ENCODE peak calls at places on chromosome 20, in six cellular contexts. One of them, this sample, is unnamed.

GRCh38 chr20:11274137-11274536 is 600.3 kb upstream of the JAG1 start:
- DNase-seq in endothelial cell of umbilical vein: peak
- DNase-seq in kidney: no peak
- DNase-seq in brain microvascular endothelial cell: peak
- DNase-seq in astrocyte of the spinal cord: peak
- DNase-seq in GM12865: peak
- DNase-seq in this sample: peak

GRCh38 chr20:32201296-32201976 is 6.1 kb downstream of the PLAGL2 start:
- DNase-seq in brain microvascular endothelial cell: no peak
- DNase-seq in endothelial cell of umbilical vein: no peak
- DNase-seq in astrocyte of the spinal cord: no peak
- DNase-seq in GM12865: no peak
- DNase-seq in kidney: no peak
- DNase-seq in this sample: peak

GRCh38 chr20:58308680-58309527 is 611 bp upstream of the RAB22A start:
- DNase-seq in GM12865: peak
- DNase-seq in astrocyte of the spinal cord: peak
- DNase-seq in brain microvascular endothelial cell: peak
- DNase-seq in kidney: peak
- DNase-seq in endothelial cell of umbilical vein: peak
- DNase-seq in this sample: peak

GRCh38 chr20:58547527-58548475 is 32.6 kb upstream of the APCDD1L start:
- DNase-seq in endothelial cell of umbilical vein: peak
- DNase-seq in kidney: no peak
- DNase-seq in brain microvascular endothelial cell: peak
- DNase-seq in GM12865: no peak
- DNase-seq in astrocyte of the spinal cord: peak
- DNase-seq in this sample: peak

GRCh38 chr20:6637160-6637579 is 130.3 kb upstream of the BMP2 start:
- DNase-seq in brain microvascular endothelial cell: no peak
- DNase-seq in endothelial cell of umbilical vein: no peak
- DNase-seq in astrocyte of the spinal cord: no peak
- DNase-seq in GM12865: no peak
- DNase-seq in kidney: no peak
- DNase-seq in this sample: no peak

GRCh38 chr20:43458422-43458924 is 777 bp downstream of the SRSF6 start:
- DNase-seq in kidney: no peak
- DNase-seq in endothelial cell of umbilical vein: peak
- DNase-seq in GM12865: no peak
- DNase-seq in brain microvascular endothelial cell: no peak
- DNase-seq in astrocyte of the spinal cord: no peak
- DNase-seq in this sample: no peak

GRCh38 chr20:10489853-10490627 is 54.9 kb downstream of the SLX4IP start:
- DNase-seq in endothelial cell of umbilical vein: no peak
- DNase-seq in astrocyte of the spinal cord: no peak
- DNase-seq in GM12865: no peak
- DNase-seq in brain microvascular endothelial cell: no peak
- DNase-seq in kidney: no peak
- DNase-seq in this sample: no peak

GRCh38 chr20:14928083-14928482 is 590.7 kb upstream of the FLRT3 start:
- DNase-seq in astrocyte of the spinal cord: no peak
- DNase-seq in endothelial cell of umbilical vein: no peak
- DNase-seq in GM12865: no peak
- DNase-seq in kidney: no peak
- DNase-seq in brain microvascular endothelial cell: no peak
- DNase-seq in this sample: no peak

GRCh38 chr20:38764563-38765355 is 16.5 kb downstream of the ACTR5 start:
- DNase-seq in astrocyte of the spinal cord: peak
- DNase-seq in brain microvascular endothelial cell: peak
- DNase-seq in GM12865: no peak
- DNase-seq in endothelial cell of umbilical vein: peak
- DNase-seq in kidney: no peak
- DNase-seq in this sample: peak

GRCh38 chr20:38651154-38651553 is 49.5 kb downstream of the ARHGAP40 start:
- DNase-seq in astrocyte of the spinal cord: no peak
- DNase-seq in endothelial cell of umbilical vein: no peak
- DNase-seq in brain microvascular endothelial cell: no peak
- DNase-seq in kidney: no peak
- DNase-seq in GM12865: no peak
- DNase-seq in this sample: no peak

GRCh38 chr20:57794600-57795346 is 85.0 kb upstream of the PMEPA1 start:
- DNase-seq in brain microvascular endothelial cell: no peak
- DNase-seq in astrocyte of the spinal cord: peak
- DNase-seq in endothelial cell of umbilical vein: no peak
- DNase-seq in GM12865: no peak
- DNase-seq in kidney: no peak
- DNase-seq in this sample: no peak

GRCh38 chr20:433300-433975 is 25.3 kb downstream of the RBCK1 start:
- DNase-seq in kidney: no peak
- DNase-seq in astrocyte of the spinal cord: no peak
- DNase-seq in GM12865: peak
- DNase-seq in brain microvascular endothelial cell: no peak
- DNase-seq in endothelial cell of umbilical vein: no peak
- DNase-seq in this sample: peak

GRCh38 chr20:7301807-7302206 is 534.3 kb downstream of the BMP2 start:
- DNase-seq in GM12865: no peak
- DNase-seq in astrocyte of the spinal cord: no peak
- DNase-seq in kidney: no peak
- DNase-seq in endothelial cell of umbilical vein: no peak
- DNase-seq in brain microvascular endothelial cell: no peak
- DNase-seq in this sample: no peak

GRCh38 chr20:4765681-4766080 is 44.0 kb downstream of the PRND start:
- DNase-seq in astrocyte of the spinal cord: no peak
- DNase-seq in endothelial cell of umbilical vein: no peak
- DNase-seq in GM12865: no peak
- DNase-seq in brain microvascular endothelial cell: no peak
- DNase-seq in kidney: no peak
- DNase-seq in this sample: no peak

GRCh38 chr20:38706482-38706881 is 17.8 kb upstream of the SLC32A1 start:
- DNase-seq in kidney: no peak
- DNase-seq in astrocyte of the spinal cord: no peak
- DNase-seq in GM12865: no peak
- DNase-seq in endothelial cell of umbilical vein: no peak
- DNase-seq in brain microvascular endothelial cell: no peak
- DNase-seq in this sample: no peak

GRCh38 chr20:13865156-13865555 is 80.3 kb downstream of the NDUFAF5 start:
- DNase-seq in astrocyte of the spinal cord: no peak
- DNase-seq in kidney: no peak
- DNase-seq in endothelial cell of umbilical vein: no peak
- DNase-seq in GM12865: no peak
- DNase-seq in brain microvascular endothelial cell: no peak
- DNase-seq in this sample: peak

GRCh38 chr20:2299301-2299700 is 3.5 kb downstream of the TGM3 start:
- DNase-seq in GM12865: no peak
- DNase-seq in brain microvascular endothelial cell: no peak
- DNase-seq in kidney: no peak
- DNase-seq in astrocyte of the spinal cord: no peak
- DNase-seq in endothelial cell of umbilical vein: no peak
- DNase-seq in this sample: no peak

GRCh38 chr20:38001173-38001875 is 31.9 kb downstream of the TTI1 start:
- DNase-seq in GM12865: no peak
- DNase-seq in endothelial cell of umbilical vein: peak
- DNase-seq in kidney: no peak
- DNase-seq in brain microvascular endothelial cell: peak
- DNase-seq in astrocyte of the spinal cord: peak
- DNase-seq in this sample: peak

GRCh38 chr20:29299811-29300578 is 1957.5 kb upstream of the DEFB115 start:
- DNase-seq in kidney: no peak
- DNase-seq in brain microvascular endothelial cell: no peak
- DNase-seq in astrocyte of the spinal cord: no peak
- DNase-seq in GM12865: no peak
- DNase-seq in endothelial cell of umbilical vein: no peak
- DNase-seq in this sample: no peak

GRCh38 chr20:32957451-32957850 is 46.8 kb downstream of the SUN5 start:
- DNase-seq in astrocyte of the spinal cord: no peak
- DNase-seq in brain microvascular endothelial cell: no peak
- DNase-seq in endothelial cell of umbilical vein: no peak
- DNase-seq in GM12865: no peak
- DNase-seq in kidney: no peak
- DNase-seq in this sample: no peak

GRCh38 chr20:20070871-20071726 is 18.8 kb downstream of the CFAP61 start:
- DNase-seq in astrocyte of the spinal cord: no peak
- DNase-seq in endothelial cell of umbilical vein: no peak
- DNase-seq in kidney: no peak
- DNase-seq in brain microvascular endothelial cell: no peak
- DNase-seq in GM12865: no peak
- DNase-seq in this sample: no peak

GRCh38 chr20:40763646-40764295 is 74.7 kb upstream of the MAFB start:
- DNase-seq in kidney: no peak
- DNase-seq in GM12865: no peak
- DNase-seq in endothelial cell of umbilical vein: peak
- DNase-seq in astrocyte of the spinal cord: peak
- DNase-seq in brain microvascular endothelial cell: no peak
- DNase-seq in this sample: peak

GRCh38 chr20:36017034-36017951 is 48.9 kb downstream of the CNBD2 start:
- DNase-seq in astrocyte of the spinal cord: peak
- DNase-seq in kidney: peak
- DNase-seq in GM12865: no peak
- DNase-seq in endothelial cell of umbilical vein: peak
- DNase-seq in brain microvascular endothelial cell: peak
- DNase-seq in this sample: peak

GRCh38 chr20:36015806-36016401 is 47.5 kb downstream of the CNBD2 start:
- DNase-seq in kidney: no peak
- DNase-seq in astrocyte of the spinal cord: no peak
- DNase-seq in GM12865: no peak
- DNase-seq in brain microvascular endothelial cell: no peak
- DNase-seq in endothelial cell of umbilical vein: peak
- DNase-seq in this sample: no peak

GRCh38 chr20:36018208-36018988 is 50.0 kb downstream of the CNBD2 start:
- DNase-seq in brain microvascular endothelial cell: no peak
- DNase-seq in GM12865: no peak
- DNase-seq in endothelial cell of umbilical vein: peak
- DNase-seq in kidney: peak
- DNase-seq in astrocyte of the spinal cord: no peak
- DNase-seq in this sample: no peak
- TF ChIP-seq CTCF in brain microvascular endothelial cell: no peak
- TF ChIP-seq CTCF in GM12865: no peak
- TF ChIP-seq CTCF in endothelial cell of umbilical vein: no peak
- TF ChIP-seq CTCF in kidney: no peak
- TF ChIP-seq CTCF in astrocyte of the spinal cord: no peak
- TF ChIP-seq CTCF in this sample: no peak

GRCh38 chr20:56627122-56628014 is 1.7 kb upstream of the TFAP2C start:
- DNase-seq in kidney: peak
- DNase-seq in astrocyte of the spinal cord: no peak
- DNase-seq in brain microvascular endothelial cell: no peak
- DNase-seq in endothelial cell of umbilical vein: no peak
- DNase-seq in GM12865: no peak
- DNase-seq in this sample: no peak

GRCh38 chr20:56628015-56628872 is 862 bp upstream of the TFAP2C start:
- DNase-seq in GM12865: no peak
- DNase-seq in brain microvascular endothelial cell: no peak
- DNase-seq in astrocyte of the spinal cord: no peak
- DNase-seq in endothelial cell of umbilical vein: no peak
- DNase-seq in kidney: peak
- DNase-seq in this sample: peak

GRCh38 chr20:56626367-56627121 is 2.6 kb upstream of the TFAP2C start:
- DNase-seq in kidney: peak
- DNase-seq in GM12865: no peak
- DNase-seq in astrocyte of the spinal cord: peak
- DNase-seq in endothelial cell of umbilical vein: no peak
- DNase-seq in brain microvascular endothelial cell: no peak
- DNase-seq in this sample: peak

GRCh38 chr20:56624786-56625681 is 4.1 kb upstream of the TFAP2C start:
- DNase-seq in astrocyte of the spinal cord: no peak
- DNase-seq in brain microvascular endothelial cell: no peak
- DNase-seq in kidney: peak
- DNase-seq in endothelial cell of umbilical vein: no peak
- DNase-seq in GM12865: no peak
- DNase-seq in this sample: no peak

GRCh38 chr20:56625837-56626236 is 3.3 kb upstream of the TFAP2C start:
- DNase-seq in GM12865: no peak
- DNase-seq in kidney: peak
- DNase-seq in endothelial cell of umbilical vein: no peak
- DNase-seq in brain microvascular endothelial cell: no peak
- DNase-seq in astrocyte of the spinal cord: no peak
- DNase-seq in this sample: no peak
- H3K4me3 ChIP-seq in GM12865: no peak
- H3K4me3 ChIP-seq in kidney: no peak
- H3K4me3 ChIP-seq in endothelial cell of umbilical vein: no peak
- H3K4me3 ChIP-seq in brain microvascular endothelial cell: no peak
- H3K4me3 ChIP-seq in astrocyte of the spinal cord: no peak
- H3K4me3 ChIP-seq in this sample: no peak

GRCh38 chr20:25470045-25470444 is 62.6 kb downstream of the GINS1 start:
- DNase-seq in endothelial cell of umbilical vein: peak
- DNase-seq in GM12865: peak
- DNase-seq in kidney: peak
- DNase-seq in astrocyte of the spinal cord: peak
- DNase-seq in brain microvascular endothelial cell: peak
- DNase-seq in this sample: peak
- TF ChIP-seq CTCF in endothelial cell of umbilical vein: peak
- TF ChIP-seq CTCF in GM12865: peak
- TF ChIP-seq CTCF in kidney: no peak
- TF ChIP-seq CTCF in astrocyte of the spinal cord: peak
- TF ChIP-seq CTCF in brain microvascular endothelial cell: peak
- TF ChIP-seq CTCF in this sample: peak

DNA sequence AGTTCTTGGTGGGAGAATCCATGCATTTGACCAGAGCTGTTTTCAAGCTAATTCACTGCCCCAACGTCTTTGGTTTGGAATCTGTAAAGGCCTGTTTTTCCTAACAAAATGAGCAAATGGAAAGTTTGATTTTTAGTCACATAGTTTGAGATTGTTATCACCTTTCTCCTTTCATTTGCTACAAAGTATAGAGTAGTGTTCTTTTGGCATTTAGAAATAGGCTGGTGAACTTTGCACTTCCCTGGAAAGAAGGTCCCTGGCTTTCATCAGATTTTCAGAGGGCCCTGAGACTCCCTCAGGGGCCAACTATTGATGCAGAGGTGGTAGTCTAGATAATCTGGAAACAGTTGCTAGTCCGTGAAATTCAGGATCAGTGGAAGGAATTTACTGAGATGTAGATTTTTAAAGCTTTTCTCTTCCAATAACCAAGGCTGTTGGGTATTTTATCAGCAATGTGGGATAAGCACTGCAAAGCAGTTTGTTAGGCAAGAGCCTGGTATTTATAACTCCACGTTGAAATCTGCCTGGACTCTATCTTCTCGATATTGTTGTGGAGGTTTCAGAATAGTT is 1.7 kb downstream of the ARFGEF2 start:
- DNase-seq in endothelial cell of umbilical vein: peak
- DNase-seq in astrocyte of the spinal cord: no peak
- DNase-seq in brain microvascular endothelial cell: no peak
- DNase-seq in GM12865: no peak
- DNase-seq in kidney: no peak
- DNase-seq in this sample: no peak
- H3K4me3 ChIP-seq in endothelial cell of umbilical vein: peak
- H3K4me3 ChIP-seq in astrocyte of the spinal cord: no peak
- H3K4me3 ChIP-seq in brain microvascular endothelial cell: no peak
- H3K4me3 ChIP-seq in GM12865: peak
- H3K4me3 ChIP-seq in kidney: peak
- H3K4me3 ChIP-seq in this sample: peak

GRCh38 chr20:17682889-17683198 is 802 bp upstream of the RRBP1 start:
- DNase-seq in GM12865: no peak
- DNase-seq in astrocyte of the spinal cord: no peak
- DNase-seq in endothelial cell of umbilical vein: no peak
- DNase-seq in kidney: no peak
- DNase-seq in brain microvascular endothelial cell: no peak
- DNase-seq in this sample: no peak
- TF ChIP-seq CTCF in GM12865: no peak
- TF ChIP-seq CTCF in astrocyte of the spinal cord: no peak
- TF ChIP-seq CTCF in endothelial cell of umbilical vein: no peak
- TF ChIP-seq CTCF in kidney: no peak
- TF ChIP-seq CTCF in brain microvascular endothelial cell: no peak
- TF ChIP-seq CTCF in this sample: no peak

GRCh38 chr20:23046431-23046830 is 3.0 kb downstream of the THBD start:
- DNase-seq in brain microvascular endothelial cell: no peak
- DNase-seq in GM12865: no peak
- DNase-seq in endothelial cell of umbilical vein: no peak
- DNase-seq in astrocyte of the spinal cord: no peak
- DNase-seq in kidney: no peak
- DNase-seq in this sample: no peak
- H3K4me3 ChIP-seq in brain microvascular endothelial cell: no peak
- H3K4me3 ChIP-seq in GM12865: no peak
- H3K4me3 ChIP-seq in endothelial cell of umbilical vein: no peak
- H3K4me3 ChIP-seq in astrocyte of the spinal cord: no peak
- H3K4me3 ChIP-seq in kidney: peak
- H3K4me3 ChIP-seq in this sample: no peak